ENCODE peak calls at places on chromosomes 7 and 10, in seven cellular contexts. U is activated naive CD4-positive, alpha-beta T cell treated with anti-CD3 and anti-CD28 coated beads for 36 hours; I is NCI-H748 treated with DMSO at 0.1 percent for 48 hours; A is ovary; V is AG09309; M is Karpas-422; R is stimulated activated CD4-positive, alpha-beta T cell treated with anti-CD3 and anti-CD28 coated beads, Interleukin-1b, Interleukin-23, amount 100 ng/mL, for 48 hours. X is an unnamed sample.

GRCh38 chr10:131862548-131862947 is 38.3 kb upstream of the PPP2R2D start:
- DNase-seq in M (no peak), U (no peak), I (no peak), V (no peak), R (no peak), A (no peak), X (no peak)

GRCh38 chr10:125812128-125812527 is 10.9 kb downstream of the UROS start:
- DNase-seq in I (no peak), M (no peak), R (no peak), A (peak; percentile 47), U (no peak), V (peak; percentile 28), X (peak; percentile 5)

GRCh38 chr10:132588301-132589013 is 50.9 kb downstream of the INPP5A start:
- DNase-seq in R (peak; percentile 64), V (no peak), A (no peak), M (no peak), I (no peak), U (peak; percentile 79), X (no peak)

GRCh38 chr7:139561-140243 is 52.7 kb upstream of the FAM20C start:
- DNase-seq in M (no peak), A (no peak), R (no peak), V (no peak), U (no peak), I (no peak), X (no peak)

GRCh38 chr7:117937049-117937448 is 63.8 kb upstream of the CTTNBP2 start:
- DNase-seq in R (no peak), V (no peak), I (no peak), U (no peak), M (no peak), A (no peak), X (no peak)

GRCh38 chr10:70122742-70123141 is 9.9 kb downstream of the AIFM2 start:
- DNase-seq in V (peak; percentile 23), A (no peak), I (no peak), U (no peak), M (no peak), R (no peak), X (no peak)

GRCh38 chr7:5564894-5565293 is 141.3 kb upstream of the TNRC18 start:
- DNase-seq in R (no peak), M (no peak), I (no peak), V (no peak), U (no peak), A (no peak), X (no peak)

GRCh38 chr10:71505862-71506261 is 109.1 kb downstream of the CDH23 start:
- DNase-seq in M (no peak), A (no peak), V (no peak), I (no peak), R (no peak), U (no peak), X (no peak)

GRCh38 chr7:6307762-6308161 is 35.3 kb upstream of the CYTH3 start:
- DNase-seq in M (no peak), V (no peak), R (no peak), U (no peak), A (no peak), I (no peak), X (no peak)

GRCh38 chr10:21617267-21617666 is 83.2 kb downstream of the MLLT10 start:
- DNase-seq in R (no peak), U (no peak), V (no peak), M (no peak), I (no peak), A (no peak), X (no peak)

GRCh38 chr7:145082366-145083240 is 246.8 kb upstream of the TPK1 start:
- DNase-seq in A (no peak), R (no peak), U (no peak), I (peak; percentile 92), M (no peak), V (no peak), X (no peak)

GRCh38 chr10:79038841-79039201 is 29.9 kb upstream of the ZMIZ1 start:
- DNase-seq in V (no peak), M (no peak), I (no peak), A (no peak), U (no peak), R (no peak), X (peak; percentile 48)

GRCh38 chr7:111735661-111736323 is 173.5 kb upstream of the IMMP2L start:
- DNase-seq in I (peak; percentile 65), V (peak; percentile 53), A (peak; percentile 65), M (peak; percentile 87), R (peak; percentile 25), U (peak; percentile 71), X (peak; percentile 69)

GRCh38 chr7:104415700-104416099 is 87.3 kb downstream of the LHFPL3 start:
- DNase-seq in I (no peak), A (no peak), U (no peak), V (no peak), M (peak; percentile 42), R (no peak), X (no peak)

GRCh38 chr7:12594122-12594897 is 23.8 kb downstream of the SCIN start:
- DNase-seq in U (no peak), A (no peak), M (no peak), V (no peak), R (no peak), I (no peak), X (no peak)

GRCh38 chr7:74043523-74043951 is 15.6 kb downstream of the ELN start:
- DNase-seq in V (no peak), M (no peak), I (no peak), U (no peak), R (no peak), A (no peak), X (peak; percentile 76)

GRCh38 chr7:34728156-34728555 is 70.1 kb downstream of the NPSR1 start:
- DNase-seq in R (no peak), A (no peak), V (no peak), U (no peak), I (no peak), M (no peak), X (no peak)

GRCh38 chr10:14009315-14010082 is 321.2 kb downstream of the FRMD4A start:
- DNase-seq in U (peak; percentile 84), I (peak; percentile 48), A (no peak), V (peak; percentile 78), R (peak; percentile 77), M (no peak), X (peak; percentile 91)

GRCh38 chr7:13903997-13904396 is 85.5 kb downstream of the ETV1 start:
- DNase-seq in M (no peak), U (no peak), R (no peak), A (no peak), I (peak; percentile 41), V (peak; percentile 62), X (no peak)

GRCh38 chr10:130800281-130800680 is 511.2 kb downstream of the TCERG1L start:
- DNase-seq in V (no peak), U (no peak), I (no peak), R (no peak), M (no peak), A (no peak), X (no peak)

GRCh38 chr10:24706479-24707118 is 17.1 kb downstream of the ARHGAP21 start:
- DNase-seq in M (no peak), A (no peak), R (peak; percentile 58), I (no peak), U (peak; percentile 58), V (peak; percentile 83), X (peak; percentile 69)

GRCh38 chr7:26458751-26459150 is 167.1 kb downstream of the SNX10 start:
- DNase-seq in I (no peak), M (no peak), V (no peak), A (no peak), U (no peak), R (no peak), X (no peak)

X was measured in HFF-Myc.